ENCODE peak calls at places on chromosomes 12 and 14, in four cellular contexts. D is K562, Q is H1, X is HepG2. A is an unnamed sample.

GRCh38 chr14:83395321-83395720 is 1861.7 kb upstream of the SEL1L start:
- DNase-seq in Q (no peak), X (no peak), D (no peak), A (no peak)

GRCh38 chr14:51575225-51576111 is 76.2 kb upstream of the FRMD6 start:
- DNase-seq in D (no peak), Q (no peak), X (peak; percentile 60), A (no peak)

GRCh38 chr14:75971509-75971908 is 10.3 kb downstream of the TGFB3 start:
- DNase-seq in Q (no peak), X (no peak), D (no peak), A (no peak)

GRCh38 chr12:24212496-24212895 is 263.0 kb upstream of the SOX5 start:
- DNase-seq in X (no peak), Q (no peak), D (no peak), A (no peak)

GRCh38 chr12:89348894-89349669 is 3.2 kb downstream of the DUSP6 start:
- DNase-seq in D (no peak), X (no peak), Q (no peak), A (no peak)

GRCh38 chr14:54715811-54716210 is 148.9 kb downstream of the SAMD4A start:
- DNase-seq in X (no peak), D (no peak), Q (no peak), A (no peak)

GRCh38 chr14:67532606-67532997 is 488 bp upstream of the PLEKHH1 start:
- DNase-seq in X (no peak), Q (no peak), D (no peak), A (no peak)

GRCh38 chr14:55881577-55882241 is 236.5 kb upstream of the PELI2 start:
- DNase-seq in X (no peak), Q (no peak), D (no peak), A (no peak)

GRCh38 chr14:26427059-26427458 is 170.8 kb downstream of the NOVA1 start:
- DNase-seq in D (no peak), X (no peak), Q (no peak), A (no peak)

GRCh38 chr12:57626929-57627445 is 6.0 kb downstream of the B4GALNT1 start:
- DNase-seq in D (no peak), X (no peak), Q (no peak), A (no peak)

GRCh38 chr14:104939666-104940410 is 15.2 kb downstream of the PLD4 start:
- DNase-seq in D (no peak), X (no peak), Q (no peak), A (no peak)

GRCh38 chr14:54564071-54564798 is 2.7 kb upstream of the SAMD4A start:
- DNase-seq in Q (no peak), D (peak; percentile 38), X (peak; percentile 36), A (no peak)

GRCh38 chr14:71169861-71170260 is 262.6 kb downstream of the PCNX1 start:
- DNase-seq in Q (no peak), X (no peak), D (no peak), A (no peak)

GRCh38 chr12:95130096-95130495 is 56.7 kb upstream of the NR2C1 start:
- DNase-seq in X (no peak), Q (no peak), D (no peak), A (no peak)

GRCh38 chr12:3743803-3744202 is 9.1 kb downstream of the CRACR2A start:
- DNase-seq in D (no peak), Q (no peak), X (no peak), A (peak; percentile 39)

GRCh38 chr14:105117257-105117646 is 51.3 kb downstream of the JAG2 start:
- DNase-seq in D (no peak), Q (no peak), X (no peak), A (no peak)

GRCh38 chr14:21070083-21070609 is at the start of gene ARHGEF40:
- DNase-seq in Q (no peak), X (no peak), D (peak; percentile 58), A (no peak)

GRCh38 chr12:66398931-66399625 is 96.8 kb downstream of the HELB start:
- DNase-seq in D (no peak), X (no peak), Q (no peak), A (no peak)

GRCh38 chr12:101857043-101857558 is 20.3 kb upstream of the DRAM1 start:
- DNase-seq in Q (no peak), D (no peak), X (no peak), A (no peak)

GRCh38 chr12:105219261-105220018 is 16.5 kb downstream of the APPL2 start:
- DNase-seq in X (no peak), D (no peak), Q (no peak), A (no peak)

GRCh38 chr12:119659289-119659897 is 8.5 kb upstream of the PRKAB1 start:
- DNase-seq in Q (no peak), X (peak; percentile 46), D (peak; percentile 65), A (no peak)

GRCh38 chr14:38405851-38406630 is 150.1 kb upstream of the CLEC14A start:
- DNase-seq in Q (no peak), X (no peak), D (no peak), A (no peak)

GRCh38 chr12:7158866-7159600 is 28.9 kb downstream of the CLSTN3 start:
- DNase-seq in Q (no peak), D (no peak), X (no peak), A (no peak)

GRCh38 chr12:98062464-98063245 is 452.7 kb upstream of the TMPO start:
- DNase-seq in D (no peak), X (no peak), Q (no peak), A (no peak)

GRCh38 chr12:1130571-1130970 is 139.5 kb downstream of the ERC1 start:
- DNase-seq in X (peak; percentile 29), D (no peak), Q (no peak), A (no peak)
- TF ChIP-seq ATF2 in X (no peak), D (no peak), Q (no peak), A (no peak)

GRCh38 chr14:98822917-98823316 is 449.1 kb downstream of the BCL11B start:
- DNase-seq in D (no peak), X (no peak), Q (no peak), A (no peak)

GRCh38 chr14:98816718-98817117 is 455.3 kb downstream of the BCL11B start:
- DNase-seq in X (no peak), D (no peak), Q (no peak), A (no peak)

GRCh38 chr14:98819867-98820206 is 452.2 kb downstream of the BCL11B start:
- DNase-seq in X (no peak), Q (no peak), D (no peak), A (no peak)

GRCh38 chr14:98816195-98816594 is 455.8 kb downstream of the BCL11B start:
- DNase-seq in X (no peak), Q (no peak), D (no peak), A (no peak)

GRCh38 chr14:98819132-98819866 is 452.7 kb downstream of the BCL11B start:
- DNase-seq in Q (peak; percentile 82), D (no peak), X (no peak), A (no peak)
- TF ChIP-seq RFX5 in Q (no peak), D (no peak), X (no peak), A (no peak)

GRCh38 chr12:40947812-40948211 is 240.3 kb upstream of the PDZRN4 start:
- DNase-seq in D (no peak), X (no peak), Q (no peak), A (no peak)

GRCh38 chr12:40945772-40946171 is 242.3 kb upstream of the PDZRN4 start:
- DNase-seq in Q (no peak), X (no peak), D (no peak), A (no peak)

GRCh38 chr12:40942326-40942725 is 245.8 kb upstream of the PDZRN4 start:
- DNase-seq in D (no peak), X (no peak), Q (no peak), A (no peak)

DNA sequence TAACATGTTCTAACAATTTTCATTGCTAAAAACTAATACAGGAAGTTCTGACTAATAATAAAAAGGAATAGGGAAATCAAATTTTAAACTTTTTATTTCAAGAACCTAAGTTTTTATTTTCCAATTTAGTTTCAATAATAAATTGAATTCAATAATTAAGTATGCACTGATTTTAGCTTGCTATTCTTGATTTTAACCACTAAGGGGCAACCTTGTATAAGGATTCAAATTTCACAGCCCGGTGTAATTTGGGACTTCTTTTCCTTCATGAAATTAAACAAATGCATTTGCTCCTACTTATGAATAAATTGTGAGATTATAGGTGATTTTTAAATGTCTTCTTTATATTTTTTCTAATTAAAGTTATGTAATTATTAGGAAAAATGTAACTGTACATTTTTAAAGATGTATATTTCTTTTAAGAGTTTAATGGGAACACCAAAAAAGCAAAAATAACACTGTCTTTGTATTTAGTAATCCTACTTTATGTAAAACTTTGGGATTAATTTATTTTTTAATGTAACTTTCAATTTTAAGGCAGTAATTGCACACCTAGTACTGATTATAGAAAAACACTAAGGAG is 241.4 kb upstream of the PDZRN4 start:
- DNase-seq in Q (no peak), D (peak; percentile 29), X (peak; percentile 4), A (no peak)
- TF ChIP-seq ATF2 in Q (no peak), D (no peak), X (no peak), A (no peak)

DNA sequence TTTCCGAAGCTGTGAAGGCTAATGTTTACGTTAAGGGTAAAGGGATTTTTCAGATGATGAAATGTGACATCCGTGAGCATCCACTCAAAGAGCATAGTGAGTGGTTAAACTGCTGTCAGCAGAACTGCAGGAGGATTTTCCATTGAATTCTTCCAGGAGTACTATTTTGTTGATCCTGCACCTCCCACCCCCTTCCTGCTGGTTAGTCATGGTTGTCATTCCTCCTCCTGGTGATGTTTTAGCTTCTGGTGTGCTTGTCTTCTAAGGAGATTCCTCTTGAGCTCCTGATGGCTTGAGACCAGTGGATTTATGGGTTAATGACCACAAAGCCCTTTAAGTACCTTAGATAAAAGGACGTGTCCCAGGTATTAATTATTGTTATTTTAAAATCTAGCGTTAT is 2.4 kb upstream of the GPRC5D start:
- DNase-seq in Q (peak; percentile 22), X (no peak), D (no peak), A (no peak)
- TF ChIP-seq RFX5 in Q (no peak), X (no peak), D (no peak), A (no peak)

DNA sequence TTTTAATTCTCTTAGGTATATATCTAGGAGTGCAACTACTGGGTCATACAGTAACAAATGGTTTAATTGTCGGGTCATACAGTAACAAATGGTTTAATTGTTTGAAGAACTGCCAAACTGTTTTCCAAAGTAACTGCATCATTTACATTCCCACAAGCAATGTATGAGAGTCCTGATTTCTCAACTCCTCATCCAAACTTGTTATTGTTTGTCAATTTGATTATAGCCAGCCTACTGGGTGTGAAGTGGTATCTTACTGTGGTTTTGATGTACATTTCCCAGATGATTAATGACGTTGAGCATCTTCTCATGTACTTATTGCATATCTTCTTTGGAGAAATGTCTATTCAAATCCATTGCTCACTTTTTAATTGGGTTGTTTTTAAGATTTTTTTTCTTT is 67.6 kb upstream of the CFL2 start:
- DNase-seq in X (no peak), D (no peak), Q (no peak), A (no peak)
- TF ChIP-seq ATF2 in X (no peak), D (no peak), Q (no peak), A (no peak)

GRCh38 chr12:64890873-64891468 is 66.5 kb downstream of the TBC1D30 start:
- DNase-seq in D (peak; percentile 67), X (peak; percentile 61), Q (no peak), A (no peak)
- TF ChIP-seq RFX5 in D (no peak), X (no peak), Q (no peak), A (no peak)